ENCODE peak calls at places on chromosomes 7 and 10, in eight cellular contexts. Z is activated T-cell treated with anti-CD3 and anti-CD28 coated beads for 24 hours; K is DMS79; T is anterior cingulate cortex; N is activated T-helper 1 cell treated with Interleukin-2 at 50 U/mL for 16 hours; E is activated CD4-positive, CD25-positive, alpha-beta regulatory T cell treated with anti-CD3 and anti-CD28 coated beads, Interleukin-2, amount 50 U/mL, for 72 hours; O is PC-9; J is occipital lobe. L is an unnamed sample.

GRCh38 chr7:28239823-28240204 is 59.2 kb upstream of the JAZF1 start:
- DNase-seq in Z (no peak), K (no peak), T (no peak), N (no peak), E (no peak), O (no peak), J (no peak), L (no peak)

GRCh38 chr10:85849315-85849714 is 517.3 kb downstream of the GRID1 start:
- DNase-seq in Z (no peak), K (no peak), T (no peak), N (no peak), E (no peak), O (no peak), J (no peak), L (no peak)

GRCh38 chr7:64849250-64849923 is 53.7 kb upstream of the ZNF273 start:
- DNase-seq in Z (no peak), K (no peak), T (no peak), N (no peak), E (no peak), O (peak), J (peak), L (no peak)

GRCh38 chr10:127912607-127913367 is 5.9 kb downstream of the PTPRE start:
- DNase-seq in Z (no peak), K (no peak), T (no peak), N (no peak), E (no peak), O (no peak), J (no peak), L (no peak)

GRCh38 chr7:3230908-3231307 is 70.1 kb upstream of the SDK1 start:
- DNase-seq in Z (no peak), K (no peak), T (no peak), N (no peak), E (no peak), O (no peak), J (no peak), L (no peak)

GRCh38 chr7:132516042-132516840 is 60.0 kb downstream of the PLXNA4 start:
- DNase-seq in Z (no peak), K (peak), T (no peak), N (no peak), E (no peak), O (no peak), J (no peak), L (peak)

GRCh38 chr10:132506711-132507466 is 30.7 kb upstream of the INPP5A start:
- DNase-seq in Z (no peak), K (no peak), T (peak), N (no peak), E (peak), O (no peak), J (no peak), L (no peak)

GRCh38 chr10:27464993-27465392 is 39.1 kb upstream of the RAB18 start:
- DNase-seq in Z (no peak), K (no peak), T (no peak), N (no peak), E (no peak), O (no peak), J (no peak), L (no peak)

GRCh38 chr10:106043833-106044232 is 1120.7 kb downstream of the SORCS1 start:
- DNase-seq in Z (no peak), K (no peak), T (no peak), N (no peak), E (no peak), O (no peak), J (no peak), L (no peak)

GRCh38 chr7:73976761-73977625 is 51.0 kb upstream of the ELN start:
- DNase-seq in Z (no peak), K (no peak), T (no peak), N (no peak), E (peak), O (no peak), J (no peak), L (no peak)

GRCh38 chr7:103134866-103135554 is 13.9 kb downstream of the NAPEPLD start:
- DNase-seq in Z (no peak), K (no peak), T (no peak), N (no peak), E (no peak), O (no peak), J (no peak), L (no peak)

GRCh38 chr7:150379590-150380379 is 655 bp downstream of the ZNF775 start:
- DNase-seq in Z (no peak), K (peak), T (no peak), N (no peak), E (no peak), O (no peak), J (no peak), L (peak)

GRCh38 chr10:3090914-3091313 is 23.6 kb downstream of the PFKP start:
- DNase-seq in Z (no peak), K (no peak), T (peak), N (no peak), E (no peak), O (peak), J (no peak), L (peak)

L was measured in lung microvascular endothelial cell.